ENCODE peak calls at places on chromosomes 4 and X, in ten cellular contexts. N is tibial artery; P is heart left ventricle; F is Ammon's horn; U is GM20000; W is substantia nigra; Y is stimulated activated CD4-positive, alpha-beta T cell treated with anti-CD3 and anti-CD28 coated beads, Interleukin-15, amount 100 ng/mL, for 24 hours; M is neural crest cell; L is stomach; C is OCI-LY7. S is an unnamed sample.

GRCh38 chrX:66633541-66633940 is 5.3 kb downstream of the EDA2R start:
- DNase-seq in C (no peak), P (no peak), L (no peak), Y (no peak), M (no peak), W (no peak), U (no peak), F (no peak), N (no peak), S (no peak)

GRCh38 chr4:2924765-2925301 is 38.4 kb downstream of the NOP14 start:
- DNase-seq in C (no peak), L (peak), M (no peak), Y (no peak), W (no peak), U (no peak), P (no peak), F (no peak), N (peak), S (no peak)

GRCh38 chr4:6495736-6496135 is 23.3 kb upstream of the PPP2R2C start:
- DNase-seq in P (no peak), F (no peak), Y (no peak), L (no peak), N (no peak), C (no peak), U (no peak), W (no peak), M (no peak), S (no peak)

GRCh38 chr4:21697583-21697982 is 251.0 kb downstream of the KCNIP4 start:
- DNase-seq in L (peak), C (no peak), M (peak), N (no peak), F (peak), W (no peak), Y (peak), U (no peak), P (no peak), S (no peak)

GRCh38 chr4:26252349-26252748 is 68.5 kb upstream of the RBPJ start:
- DNase-seq in L (no peak), F (no peak), C (no peak), N (no peak), Y (no peak), W (no peak), U (no peak), M (no peak), P (no peak), S (no peak)

GRCh38 chr4:30879841-30880240 is 159.7 kb downstream of the PCDH7 start:
- DNase-seq in Y (no peak), C (no peak), L (no peak), M (no peak), U (no peak), F (no peak), W (no peak), P (no peak), N (no peak), S (no peak)

GRCh38 chr4:6767341-6767724 is 15.2 kb upstream of the KIAA0232 start:
- DNase-seq in W (no peak), C (no peak), P (no peak), F (no peak), Y (no peak), N (no peak), U (no peak), M (no peak), L (no peak), S (no peak)

GRCh38 chr4:26105815-26106699 is 192.0 kb downstream of the SMIM20 start:
- DNase-seq in L (no peak), U (no peak), M (no peak), N (no peak), Y (no peak), W (no peak), F (no peak), C (no peak), P (no peak), S (no peak)

GRCh38 chr4:8123389-8123788 is 35.2 kb downstream of the ABLIM2 start:
- DNase-seq in P (peak), L (no peak), W (no peak), U (no peak), F (no peak), N (no peak), C (no peak), M (no peak), Y (no peak), S (no peak)

GRCh38 chrX:40112996-40113395 is 15.2 kb upstream of the BCOR start:
- DNase-seq in N (no peak), C (no peak), U (no peak), M (no peak), L (no peak), Y (no peak), W (no peak), P (no peak), F (no peak), S (no peak)

GRCh38 chr4:123453006-123453685 is 56.6 kb downstream of the SPRY1 start:
- DNase-seq in N (no peak), P (no peak), C (no peak), U (no peak), M (no peak), W (no peak), F (no peak), L (no peak), Y (no peak), S (no peak)

GRCh38 chr4:104491396-104491821 is 3.3 kb downstream of the CXXC4 start:
- DNase-seq in P (peak), U (peak), C (no peak), W (peak), M (peak), N (no peak), L (peak), F (peak), Y (peak), S (no peak)

GRCh38 chr4:110610940-110611785 is 11.7 kb downstream of the PITX2 start:
- DNase-seq in L (no peak), Y (no peak), P (no peak), C (no peak), F (no peak), U (no peak), W (no peak), N (no peak), M (no peak), S (no peak)

GRCh38 chrX:115968436-115969252 is 201.9 kb upstream of the AGTR2 start:
- DNase-seq in P (peak), C (no peak), F (peak), N (no peak), U (peak), Y (no peak), W (no peak), M (peak), L (no peak), S (peak)

GRCh38 chr4:80112236-80112635 is 39.2 kb upstream of the ANTXR2 start:
- DNase-seq in C (no peak), Y (no peak), L (no peak), P (peak), M (no peak), W (no peak), N (no peak), U (no peak), F (no peak), S (peak)

GRCh38 chrX:75786290-75786689 is 1.2 kb upstream of the MAGEE2 start:
- DNase-seq in L (no peak), P (no peak), N (no peak), M (no peak), F (no peak), C (no peak), Y (no peak), W (no peak), U (no peak), S (no peak)

S was measured in tibial nerve.